ENCODE peak calls at places on chromosome 6, in four cellular contexts. C is CD8-positive, alpha-beta T cell; B is stimulated activated CD8-positive, alpha-beta memory T cell treated with anti-CD3 and anti-CD28 coated beads, Interleukin-4, amount 100 ng/mL, for 24 hours; Q is mucosa of gallbladder. H is an unnamed sample.

GRCh38 chr6:116507324-116507723 is 4.1 kb upstream of the CALHM5 start:
- DNase-seq in C (no peak), B (no peak), Q (no peak), H (no peak)

GRCh38 chr6:6749791-6750434 is 161.4 kb downstream of the LY86 start:
- DNase-seq in C (no peak), B (no peak), Q (peak), H (no peak)

GRCh38 chr6:84358581-84358980 is 131.1 kb upstream of the CEP162 start:
- DNase-seq in C (no peak), B (no peak), Q (no peak), H (no peak)

GRCh38 chr6:133553652-133554051 is 312.5 kb downstream of the EYA4 start:
- DNase-seq in C (no peak), B (no peak), Q (peak), H (no peak)

GRCh38 chr6:158725704-158726103 is 75.8 kb downstream of the SYTL3 start:
- DNase-seq in C (no peak), B (no peak), Q (no peak), H (no peak)

GRCh38 chr6:134657751-134658522 is 292.0 kb downstream of the ALDH8A1 start:
- DNase-seq in C (no peak), B (no peak), Q (no peak), H (no peak)

GRCh38 chr6:129672883-129673631 is 36.9 kb downstream of the ARHGAP18 start:
- DNase-seq in C (no peak), B (no peak), Q (no peak), H (peak)

GRCh38 chr6:168171673-168172352 is 92.8 kb upstream of the FRMD1 start:
- DNase-seq in C (no peak), B (no peak), Q (no peak), H (no peak)

GRCh38 chr6:4819706-4820283 is 43.6 kb downstream of the CDYL start:
- DNase-seq in C (no peak), B (no peak), Q (no peak), H (no peak)

GRCh38 chr6:106767271-106767670 is 137.9 kb downstream of the QRSL1 start:
- DNase-seq in C (no peak), B (no peak), Q (no peak), H (no peak)

GRCh38 chr6:157063935-157064322 is 259.4 kb downstream of the TMEM242 start:
- DNase-seq in C (no peak), B (no peak), Q (no peak), H (no peak)

GRCh38 chr6:81362246-81362645 is 390.2 kb downstream of the TENT5A start:
- DNase-seq in C (no peak), B (no peak), Q (no peak), H (no peak)

GRCh38 chr6:7154341-7155139 is 46.8 kb downstream of the RREB1 start:
- DNase-seq in C (no peak), B (no peak), Q (no peak), H (no peak)

GRCh38 chr6:144265061-144265357 is 20.1 kb upstream of the UTRN start:
- DNase-seq in C (no peak), B (no peak), Q (peak), H (no peak)

GRCh38 chr6:34234667-34235604 is 1.7 kb upstream of the HMGA1 start:
- DNase-seq in C (peak), B (peak), Q (no peak), H (no peak)

GRCh38 chr6:117232191-117232590 is 33.2 kb upstream of the VGLL2 start:
- DNase-seq in C (no peak), B (no peak), Q (no peak), H (no peak)

GRCh38 chr6:138682722-138683521 is 90.6 kb upstream of the CCDC28A start:
- DNase-seq in C (no peak), B (no peak), Q (no peak), H (no peak)

GRCh38 chr6:52725133-52725529 is 38.1 kb downstream of the GSTA2 start:
- DNase-seq in C (no peak), B (no peak), Q (peak), H (no peak)

GRCh38 chr6:148617522-148617921 is 129.3 kb upstream of the UST start:
- DNase-seq in C (no peak), B (no peak), Q (no peak), H (no peak)

GRCh38 chr6:134132494-134133141 is 80.2 kb upstream of the SLC2A12 start:
- DNase-seq in C (no peak), B (no peak), Q (no peak), H (no peak)

GRCh38 chr6:43771858-43772570 is 2.0 kb downstream of the VEGFA start:
- DNase-seq in C (peak), B (peak), Q (peak), H (no peak)

GRCh38 chr6:31900917-31901414 is 920 bp downstream of the ZBTB12 start:
- DNase-seq in C (peak), B (no peak), Q (peak), H (no peak)

GRCh38 chr6:110355727-110356126 is 2.4 kb downstream of the METTL24 start:
- DNase-seq in C (no peak), B (no peak), Q (no peak), H (no peak)

GRCh38 chr6:8170245-8170644 is 67.9 kb upstream of the EEF1E1 start:
- DNase-seq in C (no peak), B (no peak), Q (no peak), H (no peak)

GRCh38 chr6:55034752-55035151 is 139.6 kb upstream of the HCRTR2 start:
- DNase-seq in C (no peak), B (no peak), Q (no peak), H (no peak)

GRCh38 chr6:28125396-28125795 is 987 bp downstream of the ZSCAN16 start:
- DNase-seq in C (no peak), B (no peak), Q (no peak), H (no peak)